ENCODE peak calls at places on chromosomes 1 and 21, in six cellular contexts. G is left ventricle myocardium inferior, B is ovary, L is thoracic aorta, E is H1, X is OCI-LY7. M is an unnamed sample.

GRCh38 chr1:68218485-68218884 is 13.8 kb downstream of the WLS start:
- DNase-seq in L (no peak), G (no peak), X (no peak), B (no peak), E (no peak), M (no peak)

GRCh38 chr1:147391114-147391513 is 148.6 kb downstream of the CHD1L start:
- DNase-seq in E (no peak), X (no peak), L (no peak), B (no peak), G (no peak), M (no peak)

GRCh38 chr1:21673277-21673780 is 4.2 kb upstream of the RAP1GAP start:
- DNase-seq in L (no peak), X (no peak), G (peak; percentile 79), B (peak; percentile 66), E (no peak), M (no peak)

GRCh38 chr21:36429672-36430546 is 44.7 kb downstream of the CHAF1B start:
- DNase-seq in X (no peak), G (peak; percentile 64), L (peak; percentile 84), B (peak; percentile 81), E (peak; percentile 54), M (peak; percentile 71)

GRCh38 chr1:208868554-208868953 is 624.4 kb upstream of the PLXNA2 start:
- DNase-seq in L (no peak), X (no peak), B (no peak), E (no peak), G (no peak), M (no peak)

GRCh38 chr21:38460171-38460742 is 38.0 kb downstream of the ERG start:
- DNase-seq in G (no peak), B (no peak), L (no peak), X (no peak), E (no peak), M (no peak)

GRCh38 chr1:243343970-243344749 is 88.3 kb downstream of the SDCCAG8 start:
- DNase-seq in B (no peak), G (no peak), L (no peak), E (no peak), X (peak; percentile 63), M (no peak)

GRCh38 chr1:32172621-32173245 is 6.7 kb upstream of the TXLNA start:
- DNase-seq in L (no peak), B (no peak), X (peak; percentile 43), E (no peak), G (no peak), M (no peak)

GRCh38 chr1:173954179-173954578 is 37.1 kb upstream of the SERPINC1 start:
- DNase-seq in B (no peak), L (no peak), E (no peak), X (no peak), G (no peak), M (no peak)

GRCh38 chr1:38117444-38117887 is 70.9 kb upstream of the POU3F1 start:
- DNase-seq in X (no peak), E (no peak), G (no peak), B (no peak), L (no peak), M (no peak)

GRCh38 chr1:3429766-3430165 is 24.7 kb upstream of the ARHGEF16 start:
- DNase-seq in E (no peak), X (no peak), B (no peak), G (no peak), L (no peak), M (no peak)

GRCh38 chr1:224919508-224919907 is 10.0 kb upstream of the DNAH14 start:
- DNase-seq in B (no peak), X (no peak), L (no peak), E (no peak), G (no peak), M (no peak)

GRCh38 chr1:197862671-197863070 is 39.8 kb upstream of the C1orf53 start:
- DNase-seq in L (no peak), X (no peak), G (no peak), E (no peak), B (no peak), M (no peak)

GRCh38 chr1:56094168-56094567 is 485.2 kb downstream of the PLPP3 start:
- DNase-seq in L (no peak), B (no peak), G (no peak), X (no peak), E (no peak), M (no peak)

GRCh38 chr1:217776693-217777092 is 145.5 kb downstream of the SPATA17 start:
- DNase-seq in G (no peak), B (no peak), E (no peak), X (no peak), L (no peak), M (no peak)

GRCh38 chr1:154295408-154296235 is 23.2 kb downstream of the HAX1 start:
- DNase-seq in B (no peak), G (no peak), E (no peak), X (peak; percentile 29), L (no peak), M (no peak)

GRCh38 chr1:118961156-118961555 is 27.0 kb downstream of the TBX15 start:
- DNase-seq in G (no peak), X (no peak), B (no peak), L (no peak), E (no peak), M (no peak)

GRCh38 chr21:34215911-34216310 is 142.5 kb downstream of the MRPS6 start:
- DNase-seq in B (no peak), G (no peak), L (no peak), X (no peak), E (no peak), M (no peak)

GRCh38 chr21:29638138-29638537 is 301.7 kb downstream of the GRIK1 start:
- DNase-seq in X (no peak), L (no peak), G (no peak), E (no peak), B (no peak), M (no peak)

GRCh38 chr1:232142403-232143314 is 487.3 kb downstream of the SIPA1L2 start:
- DNase-seq in G (no peak), E (no peak), B (no peak), X (no peak), L (peak; percentile 48), M (no peak)

GRCh38 chr1:210213335-210213734 is 19.3 kb upstream of the SERTAD4 start:
- DNase-seq in L (no peak), X (no peak), G (no peak), B (no peak), E (no peak), M (no peak)

DNA sequence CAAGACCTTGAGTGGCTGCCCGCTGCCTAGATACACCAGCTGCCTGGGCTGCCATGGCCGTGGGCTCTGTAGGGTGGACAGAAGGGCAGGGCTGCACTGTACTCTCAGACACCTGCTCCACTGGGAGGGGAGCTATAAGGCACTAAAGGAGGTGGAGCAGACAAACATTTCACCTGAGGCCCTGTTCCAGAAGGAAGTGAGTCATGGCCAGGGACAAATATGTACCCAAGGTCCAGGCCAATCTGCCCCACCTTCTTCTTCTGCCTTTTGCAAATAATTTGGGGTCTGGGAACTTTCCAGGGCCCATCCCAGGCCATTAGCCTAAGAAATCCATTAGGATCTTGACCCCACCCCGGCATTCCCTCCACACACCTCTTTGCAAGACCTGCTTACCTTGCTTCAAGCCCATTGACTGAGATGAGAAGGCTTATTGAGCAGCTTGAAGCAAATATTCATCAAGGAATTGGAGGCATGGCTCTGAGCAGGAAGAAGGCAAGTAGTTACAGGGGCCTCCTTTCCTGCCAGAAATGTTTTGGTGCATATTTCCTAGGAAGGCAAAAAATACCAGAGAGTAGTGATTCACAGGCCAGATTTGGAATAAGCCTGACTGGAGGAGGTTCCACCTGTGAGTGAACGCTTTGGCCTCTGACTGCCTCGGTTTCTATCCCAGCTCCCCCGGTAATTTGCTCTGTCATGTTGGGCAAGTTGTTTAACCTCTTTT is at the start of gene CAPN8:
- DNase-seq in X (no peak), L (no peak), E (no peak), B (no peak), G (no peak), M (no peak)
- H3K4me3 ChIP-seq in X (no peak within 1 kb of the TSS), L (no peak within 1 kb of the TSS), E (no peak within 1 kb of the TSS), B (no peak within 1 kb of the TSS), G (no peak within 1 kb of the TSS), M (no peak within 1 kb of the TSS)

DNA sequence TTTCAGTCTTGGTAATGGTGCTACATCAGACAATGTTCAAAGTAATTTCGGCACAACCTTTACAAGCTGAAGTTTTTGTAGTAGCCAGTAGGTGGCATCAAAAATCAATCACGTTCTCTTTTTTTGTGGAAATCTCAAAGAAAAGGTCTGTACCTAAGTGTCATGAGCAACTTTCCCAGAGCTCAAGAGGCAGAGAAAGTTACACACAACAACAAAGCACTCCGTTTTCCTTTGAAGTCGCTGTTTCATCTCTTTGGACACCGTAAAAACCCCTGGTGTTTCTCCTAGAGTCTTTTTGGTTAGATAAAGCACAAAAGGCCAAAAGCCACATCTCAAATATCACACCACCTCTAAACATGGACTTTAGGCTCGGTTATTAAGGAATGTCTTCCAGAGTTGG is 131.6 kb downstream of the LHX8 start:
- DNase-seq in X (peak; percentile 37), B (no peak), L (no peak), G (no peak), E (no peak), M (no peak)
- TF ChIP-seq CTCF in X (peak; percentile 78), B (no peak), L (peak; percentile 49), G (peak; percentile 66), E (peak; percentile 45), M (peak; percentile 58)

GRCh38 chr1:15734296-15734695 is 1.8 kb upstream of the SLC25A34 start:
- DNase-seq in E (no peak), B (no peak), X (no peak), G (no peak), L (no peak), M (no peak)
- H3K36me3 ChIP-seq in E (peaks cover 2% of the 10 kb centered on the region), B (no peaks in the 10 kb centered on the region), X (peaks cover 3% of the 10 kb centered on the region), G (peaks cover 57% of the 10 kb centered on the region), L (peaks cover 44% of the 10 kb centered on the region), M (peaks cover 33% of the 10 kb centered on the region)

GRCh38 chr1:220879509-220880366 is 495 bp downstream of the HLX start:
- DNase-seq in G (peak; percentile 64), B (peak; percentile 67), E (no peak), L (no peak), X (no peak), M (peak; percentile 43)

GRCh38 chr1:220878223-220879081 is 791 bp upstream of the HLX start:
- DNase-seq in E (no peak), L (no peak), B (no peak), G (peak; percentile 41), X (no peak), M (no peak)

GRCh38 chr1:220880367-220880680 is 1.1 kb downstream of the HLX start:
- DNase-seq in X (no peak), L (no peak), G (no peak), E (no peak), B (no peak), M (no peak)

GRCh38 chr1:220877348-220878095 is 1.7 kb upstream of the HLX start:
- DNase-seq in L (no peak), E (no peak), G (no peak), B (no peak), X (no peak), M (no peak)

DNA sequence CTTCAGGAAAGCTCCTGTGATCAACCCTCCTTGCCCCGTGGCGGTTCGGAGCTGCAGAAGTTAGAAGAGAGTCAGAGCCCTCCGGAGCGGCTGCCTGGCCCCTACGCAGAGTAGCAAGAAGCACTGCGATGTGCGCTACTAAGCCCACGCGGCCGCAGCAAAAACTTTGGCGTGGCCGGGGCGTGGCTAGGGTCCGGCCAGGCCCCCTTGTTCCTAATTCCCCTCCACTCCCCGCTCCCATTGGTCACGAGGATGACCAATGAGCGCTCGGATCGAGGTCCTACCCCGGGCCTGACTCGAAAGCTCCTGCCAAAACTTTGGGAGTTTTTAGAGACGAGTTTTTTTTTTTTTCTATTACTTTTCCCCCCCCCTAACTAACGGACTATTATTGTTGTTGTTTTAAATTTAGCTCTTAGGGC is at the start of gene HLX:
- DNase-seq in L (peak; percentile 77), E (no peak), X (no peak), B (peak; percentile 84), G (peak; percentile 93), M (peak; percentile 73)
- H3K4me3 ChIP-seq in L (peak within 1 kb of the TSS; percentile 89), E (peak within 1 kb of the TSS; percentile 65), X (no peak within 1 kb of the TSS), B (peak within 1 kb of the TSS; percentile 58), G (peak within 1 kb of the TSS; percentile 99), M (peak within 1 kb of the TSS; percentile 67)